ENCODE peak calls at places on chromosomes 3 and 15, in four cellular contexts. One of them, this sample, is unnamed.

GRCh38 chr15:41416162-41416741 is 643 bp upstream of the RTF1 start:
- DNase-seq in K562: no peak
- DNase-seq in HepG2: no peak
- DNase-seq in A549: no peak
- DNase-seq in this sample: no peak

GRCh38 chr3:4744405-4745239 is 234.6 kb upstream of the BHLHE40 start:
- DNase-seq in HepG2: peak; percentile 89
- DNase-seq in A549: peak; percentile 66
- DNase-seq in K562: no peak
- DNase-seq in this sample: no peak

GRCh38 chr3:196948442-196949365 is 6.4 kb upstream of the NCBP2 start:
- DNase-seq in HepG2: peak; percentile 63
- DNase-seq in A549: no peak
- DNase-seq in K562: peak; percentile 52
- DNase-seq in this sample: peak; percentile 77

GRCh38 chr3:155352900-155353490 is 59.5 kb upstream of the STRIT1 start:
- DNase-seq in K562: no peak
- DNase-seq in A549: peak; percentile 55
- DNase-seq in HepG2: peak; percentile 21
- DNase-seq in this sample: peak; percentile 79

GRCh38 chr15:88908697-88909621 is 4.2 kb downstream of the MFGE8 start:
- DNase-seq in HepG2: no peak
- DNase-seq in K562: no peak
- DNase-seq in A549: no peak
- DNase-seq in this sample: no peak

GRCh38 chr3:176579741-176580185 is 617.5 kb downstream of the TBL1XR1 start:
- DNase-seq in K562: no peak
- DNase-seq in A549: no peak
- DNase-seq in HepG2: no peak
- DNase-seq in this sample: no peak

GRCh38 chr3:13414040-13414729 is 5.9 kb downstream of the NUP210 start:
- DNase-seq in HepG2: no peak
- DNase-seq in A549: no peak
- DNase-seq in K562: peak; percentile 45
- DNase-seq in this sample: no peak

GRCh38 chr3:46399557-46399956 is 7.3 kb downstream of the CCR5AS start:
- DNase-seq in K562: no peak
- DNase-seq in A549: no peak
- DNase-seq in HepG2: no peak
- DNase-seq in this sample: no peak

GRCh38 chr3:55330756-55331155 is 156.3 kb downstream of the WNT5A start:
- DNase-seq in K562: no peak
- DNase-seq in HepG2: no peak
- DNase-seq in A549: no peak
- DNase-seq in this sample: no peak

GRCh38 chr3:107676469-107677309 is 153.9 kb downstream of the BBX start:
- DNase-seq in K562: no peak
- DNase-seq in HepG2: peak; percentile 31
- DNase-seq in A549: no peak
- DNase-seq in this sample: peak; percentile 62

GRCh38 chr3:189303584-189303983 is 131.8 kb downstream of the TPRG1 start:
- DNase-seq in A549: peak; percentile 8
- DNase-seq in K562: no peak
- DNase-seq in HepG2: no peak
- DNase-seq in this sample: no peak

GRCh38 chr15:77486542-77487478 is 66.1 kb downstream of the HMG20A start:
- DNase-seq in HepG2: no peak
- DNase-seq in A549: no peak
- DNase-seq in K562: no peak
- DNase-seq in this sample: no peak

GRCh38 chr3:193305356-193305755 is 64.3 kb downstream of the PLAAT1 start:
- DNase-seq in K562: no peak
- DNase-seq in HepG2: no peak
- DNase-seq in A549: no peak
- DNase-seq in this sample: no peak

GRCh38 chr3:149555941-149556340 is 81.4 kb downstream of the TM4SF4 start:
- DNase-seq in K562: no peak
- DNase-seq in A549: no peak
- DNase-seq in HepG2: no peak
- DNase-seq in this sample: no peak

GRCh38 chr3:71784914-71785593 is at the start of gene PROK2:
- DNase-seq in A549: no peak
- DNase-seq in HepG2: no peak
- DNase-seq in K562: no peak
- DNase-seq in this sample: peak; percentile 77

GRCh38 chr15:76057332-76058000 is 2.3 kb upstream of the TMEM266 start:
- DNase-seq in HepG2: peak; percentile 15
- DNase-seq in A549: peak; percentile 61
- DNase-seq in K562: peak; percentile 37
- DNase-seq in this sample: peak; percentile 79

GRCh38 chr15:66724732-66725467 is 22.9 kb downstream of the SMAD6 start:
- DNase-seq in HepG2: no peak
- DNase-seq in K562: no peak
- DNase-seq in A549: no peak
- DNase-seq in this sample: no peak

GRCh38 chr3:87161486-87161885 is 65.6 kb upstream of the CHMP2B start:
- DNase-seq in HepG2: no peak
- DNase-seq in K562: no peak
- DNase-seq in A549: no peak
- DNase-seq in this sample: no peak

GRCh38 chr3:184299488-184300376 is 691 bp downstream of the PSMD2 start:
- DNase-seq in A549: no peak
- DNase-seq in HepG2: no peak
- DNase-seq in K562: no peak
- DNase-seq in this sample: no peak

GRCh38 chr3:140717915-140718314 is 40.1 kb downstream of the TRIM42 start:
- DNase-seq in HepG2: no peak
- DNase-seq in K562: no peak
- DNase-seq in A549: no peak
- DNase-seq in this sample: no peak

GRCh38 chr15:33215941-33216872 is 21.7 kb upstream of the FMN1 start:
- DNase-seq in K562: peak; percentile 15
- DNase-seq in HepG2: no peak
- DNase-seq in A549: no peak
- DNase-seq in this sample: peak; percentile 73

GRCh38 chr3:101155828-101156227 is 162.6 kb upstream of the ABI3BP start:
- DNase-seq in HepG2: no peak
- DNase-seq in K562: no peak
- DNase-seq in A549: no peak
- DNase-seq in this sample: no peak

GRCh38 chr3:179942560-179943075 is 94.1 kb downstream of the PEX5L start:
- DNase-seq in HepG2: no peak
- DNase-seq in A549: no peak
- DNase-seq in K562: no peak
- DNase-seq in this sample: no peak

GRCh38 chr3:185254799-185255198 is 950 bp upstream of the EHHADH start:
- DNase-seq in K562: no peak
- DNase-seq in HepG2: no peak
- DNase-seq in A549: no peak
- DNase-seq in this sample: no peak

GRCh38 chr15:61049934-61050333 is 179.2 kb downstream of the RORA start:
- DNase-seq in K562: no peak
- DNase-seq in A549: no peak
- DNase-seq in HepG2: peak; percentile 24
- DNase-seq in this sample: no peak

GRCh38 chr15:23385886-23386430 is 31.4 kb downstream of the GOLGA8S start:
- DNase-seq in A549: no peak
- DNase-seq in K562: no peak
- DNase-seq in HepG2: no peak
- DNase-seq in this sample: no peak

GRCh38 chr3:180335056-180335455 is 266.9 kb upstream of the TTC14 start:
- DNase-seq in HepG2: no peak
- DNase-seq in K562: no peak
- DNase-seq in A549: no peak
- DNase-seq in this sample: no peak

GRCh38 chr15:83106994-83107840 is at the start of gene TM6SF1:
- DNase-seq in K562: peak; percentile 57
- DNase-seq in A549: no peak
- DNase-seq in HepG2: no peak
- DNase-seq in this sample: peak; percentile 50

GRCh38 chr3:33687406-33688010 is 30.5 kb downstream of the CLASP2 start:
- DNase-seq in HepG2: no peak
- DNase-seq in A549: no peak
- DNase-seq in K562: no peak
- DNase-seq in this sample: no peak

GRCh38 chr3:119763466-119763865 is 18.4 kb upstream of the NR1I2 start:
- DNase-seq in K562: no peak
- DNase-seq in HepG2: no peak
- DNase-seq in A549: no peak
- DNase-seq in this sample: no peak

GRCh38 chr15:74857082-74857655 is 14.2 kb upstream of the ULK3 start:
- DNase-seq in K562: no peak
- DNase-seq in HepG2: no peak
- DNase-seq in A549: no peak
- DNase-seq in this sample: no peak

GRCh38 chr3:197393711-197394110 is 95.3 kb upstream of the DLG1 start:
- DNase-seq in HepG2: no peak
- DNase-seq in A549: no peak
- DNase-seq in K562: no peak
- DNase-seq in this sample: no peak

GRCh38 chr3:77001071-77001470 is 38.8 kb upstream of the ROBO2 start:
- DNase-seq in K562: no peak
- DNase-seq in A549: no peak
- DNase-seq in HepG2: no peak
- DNase-seq in this sample: no peak

GRCh38 chr3:45507820-45508317 is 86.7 kb upstream of the LIMD1 start:
- DNase-seq in K562: peak; percentile 39
- DNase-seq in HepG2: no peak
- DNase-seq in A549: no peak
- DNase-seq in this sample: peak; percentile 75

GRCh38 chr15:88835646-88836045 is 32.4 kb downstream of the ACAN start:
- DNase-seq in A549: no peak
- DNase-seq in HepG2: no peak
- DNase-seq in K562: no peak
- DNase-seq in this sample: no peak

GRCh38 chr3:58531956-58532355 is 5.0 kb downstream of the ACOX2 start:
- DNase-seq in HepG2: no peak
- DNase-seq in A549: no peak
- DNase-seq in K562: no peak
- DNase-seq in this sample: peak; percentile 43

DNA sequence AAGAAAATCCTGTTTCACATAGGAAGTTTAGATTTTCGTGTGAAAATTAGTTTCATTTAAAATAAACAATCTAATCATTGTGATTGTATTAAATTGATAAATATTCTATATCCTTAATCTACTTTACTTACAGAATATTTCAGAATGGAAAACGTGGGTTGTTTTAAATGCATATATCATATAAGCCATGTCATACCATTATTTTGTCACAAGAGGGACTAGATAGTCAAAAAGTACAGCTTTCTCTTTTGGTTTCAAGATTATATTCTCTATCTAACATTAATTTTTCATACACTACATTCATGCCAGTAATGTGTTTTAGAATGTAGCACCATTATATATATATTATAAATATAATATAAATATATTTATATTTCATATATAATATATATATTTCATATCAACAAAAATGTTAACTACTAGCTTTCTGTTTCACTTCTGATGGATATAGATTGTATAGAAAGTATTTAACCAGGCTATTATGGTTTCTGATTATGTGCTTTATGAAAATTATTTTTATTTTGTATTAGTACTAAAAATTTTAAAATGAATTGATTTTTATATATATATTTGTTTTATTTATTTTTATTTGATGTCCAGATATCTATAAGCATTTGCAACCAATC is 45.3 kb downstream of the OSTN start:
- DNase-seq in HepG2: peak; percentile 6
- DNase-seq in A549: no peak
- DNase-seq in K562: peak; percentile 13
- DNase-seq in this sample: no peak
- TF ChIP-seq JUNB in HepG2: no peak
- TF ChIP-seq JUNB in A549: no peak
- TF ChIP-seq JUNB in K562: no peak
- TF ChIP-seq JUNB in this sample: no peak

GRCh38 chr3:39752019-39752637 is 57.3 kb upstream of the MYRIP start:
- DNase-seq in A549: no peak
- DNase-seq in K562: no peak
- DNase-seq in HepG2: no peak
- DNase-seq in this sample: no peak
- H3K4me1 ChIP-seq in A549: peaks cover 3% of the 10 kb centered on the region
- H3K4me1 ChIP-seq in K562: no peaks in the 10 kb centered on the region
- H3K4me1 ChIP-seq in HepG2: peaks cover 8% of the 10 kb centered on the region
- H3K4me1 ChIP-seq in this sample: no peaks in the 10 kb centered on the region

DNA sequence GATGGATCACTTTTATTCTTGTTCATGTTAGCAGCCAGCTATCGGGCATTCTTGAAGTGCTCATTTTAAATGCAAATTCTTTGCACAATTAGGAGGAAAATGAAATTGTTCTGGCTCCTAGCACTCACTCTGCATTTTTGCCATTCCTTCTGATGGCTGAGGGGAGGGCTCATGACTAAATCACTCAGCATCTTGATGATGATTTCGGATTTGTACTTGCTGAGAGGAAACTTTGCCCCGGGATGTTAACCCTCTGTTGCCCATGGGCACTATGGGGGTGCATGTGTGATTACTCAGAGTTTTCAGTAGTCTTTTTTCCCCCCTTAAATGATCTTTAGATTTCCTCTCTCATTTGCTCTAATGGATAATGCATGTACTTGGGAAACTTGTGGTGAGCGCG is 299.6 kb upstream of the C2CD4B start:
- DNase-seq in K562: no peak
- DNase-seq in HepG2: no peak
- DNase-seq in A549: no peak
- DNase-seq in this sample: peak; percentile 54
- TF ChIP-seq JUNB in K562: no peak
- TF ChIP-seq JUNB in HepG2: no peak
- TF ChIP-seq JUNB in A549: no peak
- TF ChIP-seq JUNB in this sample: no peak

DNA sequence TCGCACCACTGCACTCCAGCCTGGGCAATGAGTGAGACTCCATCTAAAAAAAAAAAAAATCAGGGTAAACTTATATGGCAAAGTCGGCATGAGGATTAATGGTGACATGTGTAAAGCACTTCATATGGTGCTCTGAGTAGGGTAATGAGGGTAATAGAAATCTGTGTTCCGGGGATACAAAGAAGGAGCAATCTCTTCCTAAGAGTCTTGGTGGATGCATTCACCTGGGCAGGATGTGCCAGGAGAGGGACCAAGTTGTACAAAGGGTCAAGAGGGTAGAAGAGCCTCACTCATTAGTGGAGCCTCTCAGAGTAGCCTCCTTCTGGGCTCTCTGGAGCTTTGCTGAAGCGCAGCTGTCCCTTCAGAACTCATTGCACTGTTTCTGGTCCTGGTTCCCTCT is 9.3 kb upstream of the CX3CR1 start:
- DNase-seq in A549: no peak
- DNase-seq in K562: no peak
- DNase-seq in HepG2: no peak
- DNase-seq in this sample: no peak
- H3K4me1 ChIP-seq in A549: no peaks in the 10 kb centered on the region
- H3K4me1 ChIP-seq in K562: peaks cover 3% of the 10 kb centered on the region
- H3K4me1 ChIP-seq in HepG2: peaks cover 46% of the 10 kb centered on the region
- H3K4me1 ChIP-seq in this sample: no peaks in the 10 kb centered on the region

GRCh38 chr3:156711113-156711512 is 36.7 kb downstream of the TIPARP start:
- DNase-seq in HepG2: no peak
- DNase-seq in K562: no peak
- DNase-seq in A549: no peak
- DNase-seq in this sample: no peak
- TF ChIP-seq JUNB in HepG2: no peak
- TF ChIP-seq JUNB in K562: no peak
- TF ChIP-seq JUNB in A549: no peak
- TF ChIP-seq JUNB in this sample: no peak

This sample was measured in GM23338.